ENCODE peak calls at places on chromosomes 1 and 21, in five cellular contexts. T, L, C, A and K are unnamed samples.
A peak's percentile ranks its signal among the peaks of the same experiment; 100 is the strongest.

GRCh38 chr1:54328117-54328636 is 78.0 kb downstream of the SSBP3 start:
- DNase-seq in T (no peak), L (peak; percentile 30), C (no peak), A (no peak), K (no peak)

GRCh38 chr1:115609021-115609420 is 32.7 kb upstream of the VANGL1 start:
- DNase-seq in T (no peak), L (no peak), C (no peak), A (no peak), K (no peak)

GRCh38 chr1:205003358-205004145 is 39.5 kb upstream of the CNTN2 start:
- DNase-seq in T (no peak), L (no peak), C (no peak), A (no peak), K (no peak)

GRCh38 chr1:18927082-18927653 is 24.8 kb upstream of the ALDH4A1 start:
- DNase-seq in T (peak; percentile 46), L (no peak), C (peak; percentile 33), A (no peak), K (peak; percentile 28)

GRCh38 chr1:157032303-157032702 is 13.2 kb downstream of the ARHGEF11 start:
- DNase-seq in T (no peak), L (no peak), C (no peak), A (no peak), K (no peak)

GRCh38 chr1:229596961-229597699 is 28.8 kb downstream of the TAF5L start:
- DNase-seq in T (no peak), L (peak; percentile 79), C (no peak), A (peak; percentile 84), K (no peak)

GRCh38 chr1:12466816-12467215 is 151.2 kb downstream of the DHRS3 start:
- DNase-seq in T (no peak), L (no peak), C (no peak), A (no peak), K (no peak)

GRCh38 chr21:45295576-45296365 is 8.1 kb upstream of the POFUT2 start:
- DNase-seq in T (no peak), L (peak; percentile 75), C (no peak), A (peak; percentile 82), K (no peak)

GRCh38 chr1:220788146-220788545 is 1.4 kb downstream of the MTARC1 start:
- DNase-seq in T (no peak), L (peak; percentile 37), C (no peak), A (no peak), K (no peak)

GRCh38 chr1:21318714-21319159 is 28.5 kb upstream of the ECE1 start:
- DNase-seq in T (no peak), L (peak; percentile 97), C (no peak), A (peak; percentile 87), K (no peak)

GRCh38 chr1:245198755-245199516 is 44.2 kb downstream of the KIF26B start:
- DNase-seq in T (no peak), L (no peak), C (no peak), A (no peak), K (no peak)

GRCh38 chr21:45294509-45295291 is 7.0 kb upstream of the POFUT2 start:
- DNase-seq in T (no peak), L (peak; percentile 99), C (no peak), A (peak; percentile 95), K (no peak)

GRCh38 chr1:113219828-113220227 is 146.8 kb downstream of the LRIG2 start:
- DNase-seq in T (no peak), L (no peak), C (no peak), A (no peak), K (no peak)

GRCh38 chr1:29271724-29272123 is 35.4 kb downstream of the PTPRU start:
- DNase-seq in T (no peak), L (peak; percentile 43), C (no peak), A (peak; percentile 84), K (no peak)

GRCh38 chr1:178649582-178650350 is 75.3 kb upstream of the RALGPS2 start:
- DNase-seq in T (no peak), L (no peak), C (no peak), A (no peak), K (no peak)

GRCh38 chr1:212514782-212515181 is 82.1 kb downstream of the NENF start:
- DNase-seq in T (no peak), L (no peak), C (no peak), A (no peak), K (peak; percentile 40)

GRCh38 chr1:12019858-12020509 is 686 bp downstream of the MIIP start:
- DNase-seq in T (no peak), L (peak; percentile 33), C (no peak), A (no peak), K (no peak)

GRCh38 chr1:204684206-204684536 is 1.4 kb downstream of the LRRN2 start:
- DNase-seq in T (no peak), L (no peak), C (no peak), A (no peak), K (no peak)

GRCh38 chr1:201479331-201479730 is 10.3 kb upstream of the PHLDA3 start:
- DNase-seq in T (no peak), L (no peak), C (no peak), A (no peak), K (no peak)

GRCh38 chr1:201475915-201476669 is 7.1 kb upstream of the PHLDA3 start:
- DNase-seq in T (no peak), L (no peak), C (no peak), A (no peak), K (no peak)

GRCh38 chr1:201475121-201475520 is 6.1 kb upstream of the PHLDA3 start:
- DNase-seq in T (no peak), L (no peak), C (no peak), A (peak; percentile 45), K (no peak)

GRCh38 chr1:201473296-201473695 is 4.3 kb upstream of the PHLDA3 start:
- DNase-seq in T (no peak), L (no peak), C (no peak), A (no peak), K (no peak)

DNA sequence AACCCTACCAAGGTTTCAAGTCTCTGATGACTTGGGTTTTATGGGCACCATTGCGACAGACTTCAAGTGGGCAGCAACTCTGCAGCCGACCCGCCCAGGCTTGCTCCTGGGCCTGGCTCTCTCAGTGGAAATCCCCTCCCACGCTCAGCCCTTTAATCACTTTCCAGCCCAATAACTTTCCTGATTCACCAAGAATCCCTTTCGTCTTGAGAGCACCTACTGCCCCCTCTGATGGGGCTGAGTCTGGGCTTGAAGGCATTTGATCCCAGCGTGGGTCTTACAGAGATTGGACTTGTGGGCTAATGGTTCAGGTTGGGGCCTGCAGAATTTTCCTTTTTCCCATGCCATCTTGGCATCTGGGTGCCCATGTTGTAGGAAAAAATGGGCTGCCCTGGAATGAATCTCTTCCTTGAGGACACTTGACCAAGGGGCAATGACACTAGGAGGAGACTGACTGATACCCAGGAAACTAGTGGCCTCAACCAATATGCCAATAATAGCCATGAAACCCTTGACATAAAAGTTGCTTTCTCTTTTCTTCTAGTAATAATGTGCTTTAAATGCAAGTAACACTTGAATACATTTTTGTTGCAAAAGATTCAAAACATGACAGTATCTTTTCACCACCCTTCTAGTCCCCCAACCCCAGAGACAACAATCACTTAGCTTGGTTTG is 7.8 kb upstream of the PHLDA3 start:
- DNase-seq in T (peak; percentile 52), L (peak; percentile 54), C (no peak), A (peak; percentile 47), K (peak; percentile 48)
- TF ChIP-seq CTCF in T (no peak), L (no peak), C (no peak), A (no peak), K (no peak)

GRCh38 chr1:5986018-5986417 is 6.2 kb downstream of the NPHP4 start:
- DNase-seq in T (no peak), L (no peak), C (no peak), A (no peak), K (no peak)
- TF ChIP-seq CTCF in T (no peak), L (no peak), C (no peak), A (no peak), K (no peak)

DNA sequence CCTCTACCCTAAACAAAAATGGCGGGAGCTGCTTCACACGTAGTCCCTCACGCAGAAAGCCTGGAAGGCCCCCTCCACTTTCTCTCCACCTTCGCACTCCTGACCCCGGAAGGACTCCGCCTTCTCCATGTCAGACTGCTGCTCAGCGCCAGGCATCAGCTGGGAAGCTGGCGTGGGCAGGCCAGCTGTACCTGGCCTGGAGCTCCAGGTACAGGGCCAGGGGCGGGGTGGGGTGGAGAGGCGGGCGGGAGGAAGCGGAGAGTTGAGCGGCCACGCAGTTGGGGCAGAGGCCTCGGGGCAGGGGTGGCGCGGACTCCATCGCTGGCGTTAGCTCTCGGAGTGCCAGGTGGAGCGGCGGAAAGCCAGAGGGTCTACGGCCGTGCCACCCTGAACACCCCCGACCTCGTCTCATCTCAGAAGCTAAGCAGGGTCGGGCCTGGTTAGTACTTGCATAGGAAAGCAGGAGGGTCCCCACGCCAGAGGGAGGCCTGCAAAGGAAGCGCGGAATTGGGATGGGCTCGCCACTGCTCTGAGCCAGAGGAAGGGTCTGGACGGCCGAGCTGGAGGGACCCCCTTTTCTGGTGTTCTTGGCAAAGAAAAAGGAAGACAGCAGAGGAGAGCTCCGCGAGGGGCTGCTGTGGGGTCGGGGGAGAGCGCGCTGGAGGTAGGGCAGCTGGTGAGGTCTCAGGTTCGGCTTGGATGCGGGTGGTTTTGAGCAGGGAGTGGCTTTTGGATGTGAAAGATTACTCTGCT is at the start of gene MIGA1:
- DNase-seq in T (peak; percentile 85), L (peak; percentile 89), C (peak; percentile 88), A (peak; percentile 87), K (peak; percentile 85)
- TF ChIP-seq CTCF in T (no peak), L (no peak), C (no peak), A (no peak), K (no peak)

GRCh38 chr1:237041795-237042466 is at the start of gene RYR2:
- DNase-seq in T (no peak), L (no peak), C (peak; percentile 35), A (no peak), K (peak; percentile 33)
- TF ChIP-seq CTCF in T (no peak), L (no peak), C (no peak), A (no peak), K (peak; percentile 10)